ENCODE peak calls at places on chromosome 21, in six cellular contexts. N is IMR-90, D is trophoblast cell, R is mesenchymal stem cell, S is H1, I is H9. Z is an unnamed sample.

GRCh38 chr21:28538987-28539622 is 453.6 kb downstream of the LTN1 start:
- DNase-seq in D (peak), R (peak), S (no peak), N (peak), I (no peak), Z (no peak)

GRCh38 chr21:17491716-17492414 is 21.0 kb upstream of the CXADR start:
- DNase-seq in N (peak), D (peak), R (peak), I (no peak), S (no peak), Z (no peak)

GRCh38 chr21:35831791-35832190 is 228.5 kb downstream of the SETD4 start:
- DNase-seq in N (no peak), S (no peak), R (no peak), I (no peak), D (no peak), Z (no peak)

GRCh38 chr21:36038701-36039497 is 21.4 kb downstream of the SETD4 start:
- DNase-seq in N (no peak), I (no peak), R (no peak), S (no peak), D (no peak), Z (no peak)

GRCh38 chr21:35579520-35580293 is 480.6 kb downstream of the SETD4 start:
- DNase-seq in I (no peak), N (peak), R (no peak), D (no peak), S (no peak), Z (no peak)

GRCh38 chr21:33924766-33925100 is 9.1 kb upstream of the ATP5PO start:
- DNase-seq in I (no peak), N (no peak), R (no peak), S (no peak), D (peak), Z (no peak)

GRCh38 chr21:36105327-36105842 is 29.5 kb upstream of the CBR3 start:
- DNase-seq in I (no peak), R (no peak), N (no peak), D (no peak), S (no peak), Z (no peak)

GRCh38 chr21:17854771-17855170 is 35.6 kb upstream of the C21orf91 start:
- DNase-seq in D (peak), N (no peak), R (peak), S (no peak), I (no peak), Z (no peak)

GRCh38 chr21:34989337-34990151 is 59.6 kb downstream of the RUNX1 start:
- DNase-seq in S (no peak), I (no peak), R (peak), N (no peak), D (no peak), Z (no peak)

GRCh38 chr21:40846566-40847411 is at the start of gene DSCAM:
- DNase-seq in N (no peak), D (no peak), R (no peak), S (peak), I (peak), Z (peak)

GRCh38 chr21:35086357-35086756 is 37.3 kb upstream of the RUNX1 start:
- DNase-seq in S (no peak), I (no peak), N (peak), R (peak), D (peak), Z (no peak)

GRCh38 chr21:37077403-37077802 is 4.3 kb downstream of the TTC3 start:
- DNase-seq in R (no peak), D (no peak), I (no peak), S (no peak), N (no peak), Z (no peak)

GRCh38 chr21:35259452-35259851 is 210.3 kb upstream of the RUNX1 start:
- DNase-seq in R (no peak), D (no peak), S (no peak), N (no peak), I (no peak), Z (no peak)

GRCh38 chr21:38631171-38631570 is 132.9 kb upstream of the ERG start:
- DNase-seq in I (no peak), S (no peak), R (no peak), N (no peak), D (no peak), Z (no peak)
- H3K14ac ChIP-seq in I (no peak), S (no peak), R (no peak), N (no peak), D (no peak), Z (no peak)

DNA sequence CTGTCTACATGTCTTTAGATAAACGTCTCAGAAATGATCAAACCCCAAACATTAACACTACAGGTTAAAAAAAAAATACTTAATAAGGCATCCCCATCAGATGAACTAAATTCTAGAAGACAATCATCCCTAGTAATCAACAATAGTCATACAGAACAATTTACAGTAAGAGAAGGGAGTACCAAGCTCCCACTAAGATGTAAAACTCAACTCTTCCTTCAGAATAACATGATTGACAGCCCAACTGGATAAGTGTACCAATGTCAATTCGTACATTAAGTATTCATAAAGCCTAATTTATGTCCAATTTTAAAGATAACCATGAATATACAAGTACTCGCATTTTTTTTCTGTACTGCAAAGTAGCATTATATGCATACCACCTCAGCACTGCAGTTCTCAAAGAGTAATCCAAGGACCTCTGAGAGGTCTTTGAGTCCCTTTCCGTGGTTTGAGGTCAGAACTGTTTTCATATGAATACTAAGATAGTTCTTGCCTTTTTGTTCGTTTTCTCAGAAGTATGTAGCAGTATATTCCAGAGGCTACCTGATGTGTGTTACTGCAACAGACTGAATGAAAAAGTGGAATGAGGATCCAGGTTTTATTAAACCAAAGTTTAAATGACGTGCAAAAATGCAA is 6.6 kb downstream of the SCAF4 start:
- DNase-seq in N (no peak), D (no peak), S (no peak), R (no peak), I (no peak), Z (no peak)
- H3K9ac ChIP-seq in N (no peak), D (no peak), S (no peak), R (no peak), I (no peak), Z (no peak)

GRCh38 chr21:44700101-44701022 is 3.4 kb downstream of the KRTAP10-12 start:
- DNase-seq in S (no peak), R (no peak), D (no peak), N (no peak), I (no peak), Z (no peak)
- H3K14ac ChIP-seq in S (no peak), R (no peak), D (no peak), N (no peak), I (no peak), Z (no peak)

GRCh38 chr21:41863439-41863740 is 15.8 kb downstream of the PRDM15 start:
- DNase-seq in D (no peak), I (no peak), S (no peak), N (no peak), R (no peak), Z (no peak)

GRCh38 chr21:41861987-41862386 is 17.2 kb downstream of the PRDM15 start:
- DNase-seq in R (no peak), I (peak), S (no peak), N (no peak), D (no peak), Z (no peak)

GRCh38 chr21:41858466-41859296 is 20.5 kb downstream of the PRDM15 start:
- DNase-seq in I (no peak), N (no peak), R (no peak), D (no peak), S (no peak), Z (no peak)

GRCh38 chr21:41859297-41859980 is 19.7 kb downstream of the PRDM15 start:
- DNase-seq in R (no peak), I (no peak), S (no peak), D (no peak), N (no peak), Z (no peak)

DNA sequence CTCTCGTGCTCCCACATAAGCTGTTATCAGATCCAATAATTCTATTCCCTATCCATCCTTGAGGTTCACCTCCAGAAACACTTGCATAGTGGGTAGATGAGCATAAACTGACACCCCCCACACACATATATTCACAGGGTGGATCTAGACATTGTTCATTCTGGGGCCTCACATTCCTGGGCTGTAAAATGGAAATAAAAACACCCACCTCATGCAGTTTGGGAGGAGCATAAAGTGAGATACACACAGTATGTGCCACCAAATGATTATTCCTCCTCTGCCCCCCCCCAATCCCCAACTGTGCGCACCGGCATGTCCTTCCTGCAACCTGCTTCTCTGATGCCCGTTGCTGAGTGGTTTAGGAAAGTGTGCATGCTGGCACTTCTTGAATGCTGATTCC is 17.9 kb downstream of the PRDM15 start:
- DNase-seq in R (no peak), I (no peak), S (no peak), D (no peak), N (no peak), Z (no peak)
- H3K9ac ChIP-seq in R (no peak), I (no peak), S (no peak), D (no peak), N (no peak), Z (no peak)

DNA sequence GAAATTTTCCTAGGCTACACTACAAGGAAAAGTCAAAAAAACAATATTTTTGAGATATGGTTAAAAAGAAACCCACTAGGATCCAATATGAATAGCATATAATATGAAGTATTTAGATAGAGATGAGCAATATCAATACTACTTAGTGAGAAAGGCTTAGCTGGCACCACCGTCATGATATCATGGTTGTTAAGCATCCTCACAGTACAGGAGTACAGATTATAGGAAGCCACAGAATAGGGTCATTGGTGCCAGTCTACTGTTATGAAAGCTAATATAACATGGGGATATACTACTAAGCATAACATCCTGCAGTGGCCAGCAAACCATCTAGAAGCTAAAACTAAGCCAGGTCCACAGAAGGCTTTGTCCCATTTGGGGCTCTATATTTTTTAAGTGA is 28.4 kb upstream of the NRIP1 start:
- DNase-seq in N (no peak), I (no peak), R (no peak), S (no peak), D (no peak), Z (no peak)
- H3K14ac ChIP-seq in N (no peak), I (no peak), R (no peak), S (no peak), D (no peak), Z (no peak)

GRCh38 chr21:43882952-43883492 is 18.0 kb downstream of the AGPAT3 start:
- DNase-seq in R (no peak), I (no peak), D (no peak), S (no peak), N (no peak), Z (no peak)

GRCh38 chr21:43884861-43885370 is 19.9 kb downstream of the AGPAT3 start:
- DNase-seq in I (no peak), R (no peak), D (no peak), S (no peak), N (no peak), Z (no peak)

GRCh38 chr21:43881918-43882317 is 16.9 kb downstream of the AGPAT3 start:
- DNase-seq in I (no peak), R (no peak), D (no peak), N (no peak), S (no peak), Z (no peak)

GRCh38 chr21:43885721-43886120 is 20.7 kb downstream of the AGPAT3 start:
- DNase-seq in N (no peak), R (no peak), I (no peak), S (no peak), D (no peak), Z (no peak)

DNA sequence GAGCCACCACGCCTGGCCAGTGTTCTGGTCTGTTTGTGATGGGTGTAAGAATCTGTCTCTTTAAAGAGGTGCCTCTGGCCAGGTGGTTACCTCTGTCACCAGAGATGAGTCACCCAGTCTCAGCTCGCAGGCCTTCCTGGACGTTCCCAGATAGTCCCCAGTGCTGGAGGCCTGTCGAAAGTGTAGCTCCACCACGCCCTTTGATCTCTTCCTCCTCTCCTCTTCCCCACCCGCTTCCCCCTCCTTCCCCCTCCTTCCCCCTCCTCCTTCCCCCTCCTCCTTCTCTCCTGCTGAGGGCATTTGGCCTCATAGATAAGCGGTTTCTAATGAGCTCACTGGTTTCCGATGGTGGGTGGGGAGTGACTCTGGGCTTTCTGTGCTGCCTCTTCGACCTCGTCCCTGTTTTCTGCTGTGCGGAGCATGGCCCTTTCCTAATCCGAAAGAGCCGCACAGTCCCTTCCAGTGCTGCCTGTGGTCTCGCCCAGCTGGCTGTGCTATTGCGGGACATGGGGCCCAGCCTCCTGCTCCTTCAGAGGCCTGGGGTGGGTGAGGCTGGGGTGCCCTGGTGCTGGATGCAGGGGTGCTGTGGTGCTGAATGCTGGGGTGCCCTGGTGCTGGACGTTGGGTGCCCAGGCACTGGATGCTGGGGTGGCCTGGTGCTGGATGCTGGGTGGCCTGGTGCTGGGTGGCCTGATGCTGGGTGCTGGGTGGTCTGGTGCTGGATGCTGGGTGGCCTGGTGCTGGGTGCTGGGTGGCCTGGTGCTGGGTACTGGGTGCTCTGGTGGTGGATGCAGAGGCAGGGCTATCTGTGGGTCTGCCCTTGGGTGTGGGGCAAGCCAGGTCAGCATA is 19.2 kb downstream of the AGPAT3 start:
- DNase-seq in N (no peak), I (peak), D (peak), R (peak), S (no peak), Z (no peak)
- H3K9ac ChIP-seq in N (no peak), I (no peak), D (no peak), R (no peak), S (no peak), Z (no peak)

GRCh38 chr21:15203740-15204139 is 138.9 kb upstream of the NRIP1 start:
- DNase-seq in I (no peak), R (no peak), D (no peak), N (no peak), S (no peak), Z (no peak)

GRCh38 chr21:15204140-15204774 is 139.5 kb upstream of the NRIP1 start:
- DNase-seq in D (no peak), N (no peak), I (no peak), S (no peak), R (no peak), Z (no peak)

GRCh38 chr21:15207231-15207630 is 142.4 kb upstream of the NRIP1 start:
- DNase-seq in I (no peak), D (no peak), S (no peak), N (no peak), R (no peak), Z (no peak)

GRCh38 chr21:15206514-15206913 is 141.7 kb upstream of the NRIP1 start:
- DNase-seq in D (peak), I (no peak), R (no peak), S (no peak), N (no peak), Z (no peak)

DNA sequence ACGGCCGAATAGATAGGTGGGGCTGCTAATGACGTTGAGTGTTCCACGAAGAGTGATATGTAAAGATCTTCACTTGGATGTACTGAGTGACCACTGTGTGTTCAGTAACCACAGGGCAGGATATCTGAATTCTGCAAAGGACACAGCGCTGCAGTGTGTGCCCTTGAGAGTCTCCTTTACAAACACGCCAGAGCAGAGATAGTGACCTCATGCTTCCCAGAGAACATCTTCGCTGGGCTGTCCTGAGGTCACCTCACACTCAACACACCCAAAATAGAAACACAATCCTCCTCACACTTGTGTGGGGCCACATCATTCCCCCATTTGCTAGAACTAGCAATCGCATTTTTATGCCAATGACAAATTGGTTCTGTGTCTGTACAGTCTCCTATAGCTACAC is 140.1 kb upstream of the NRIP1 start:
- DNase-seq in R (no peak), I (no peak), D (no peak), N (no peak), S (no peak), Z (no peak)
- H3K14ac ChIP-seq in R (no peak), I (no peak), D (no peak), N (no peak), S (no peak), Z (no peak)

GRCh38 chr21:46461909-46462308 is 3.2 kb downstream of the DIP2A start:
- DNase-seq in S (no peak), N (no peak), D (no peak), I (no peak), R (no peak), Z (no peak)
- H3K9ac ChIP-seq in S (no peak), N (no peak), D (no peak), I (no peak), R (no peak), Z (no peak)

GRCh38 chr21:29625990-29626389 is 313.8 kb downstream of the GRIK1 start:
- DNase-seq in R (no peak), D (no peak), S (no peak), N (no peak), I (no peak), Z (no peak)

GRCh38 chr21:29624776-29625175 is 315.0 kb downstream of the GRIK1 start:
- DNase-seq in I (no peak), R (no peak), N (no peak), S (no peak), D (no peak), Z (no peak)

GRCh38 chr21:29626787-29627470 is 312.9 kb downstream of the GRIK1 start:
- DNase-seq in N (no peak), R (no peak), I (no peak), D (peak), S (no peak), Z (no peak)

GRCh38 chr21:29621525-29621924 is 318.3 kb downstream of the GRIK1 start:
- DNase-seq in S (no peak), R (no peak), D (no peak), N (no peak), I (no peak), Z (no peak)
- H3K14ac ChIP-seq in S (no peak), R (no peak), D (no peak), N (no peak), I (no peak), Z (no peak)

GRCh38 chr21:14560139-14560538 is 14.0 kb upstream of the SAMSN1 start:
- DNase-seq in N (no peak), R (no peak), I (no peak), D (no peak), S (no peak), Z (no peak)
- H3K9ac ChIP-seq in N (no peak), R (no peak), I (no peak), D (no peak), S (no peak), Z (no peak)